ENCODE peak calls at places on chromosome 1, in nine cellular contexts. One of them, this sample, is unnamed. For H3K27me3, the result is how much of the 10 kb centered on the place peaks cover.

GRCh38 chr1:19450811-19451564 is 34.4 kb downstream of the CAPZB start:
- DNase-seq in upper lobe of right lung: no peak
- DNase-seq in pancreas: no peak
- DNase-seq in endodermal cell: no peak
- DNase-seq in H1: no peak
- DNase-seq in IMR-90: peak
- DNase-seq in SK-N-SH: peak
- DNase-seq in colonic mucosa: no peak
- DNase-seq in ovary: peak
- DNase-seq in this sample: peak

GRCh38 chr1:165628127-165628857 is 2.7 kb upstream of the MGST3 start:
- DNase-seq in H1: no peak
- DNase-seq in ovary: no peak
- DNase-seq in upper lobe of right lung: no peak
- DNase-seq in pancreas: no peak
- DNase-seq in IMR-90: no peak
- DNase-seq in SK-N-SH: no peak
- DNase-seq in endodermal cell: no peak
- DNase-seq in colonic mucosa: no peak
- DNase-seq in this sample: no peak

GRCh38 chr1:60970081-60970509 is 112.3 kb upstream of the NFIA start:
- DNase-seq in colonic mucosa: no peak
- DNase-seq in pancreas: no peak
- DNase-seq in ovary: no peak
- DNase-seq in SK-N-SH: peak
- DNase-seq in endodermal cell: no peak
- DNase-seq in upper lobe of right lung: no peak
- DNase-seq in IMR-90: peak
- DNase-seq in H1: no peak
- DNase-seq in this sample: peak

GRCh38 chr1:203173566-203173965 is 2.1 kb downstream of the MYBPH start:
- DNase-seq in H1: no peak
- DNase-seq in upper lobe of right lung: no peak
- DNase-seq in pancreas: no peak
- DNase-seq in endodermal cell: no peak
- DNase-seq in IMR-90: no peak
- DNase-seq in colonic mucosa: no peak
- DNase-seq in SK-N-SH: no peak
- DNase-seq in ovary: no peak
- DNase-seq in this sample: no peak

GRCh38 chr1:20584890-20585289 is 4.0 kb upstream of the CDA start:
- DNase-seq in endodermal cell: peak
- DNase-seq in pancreas: no peak
- DNase-seq in H1: no peak
- DNase-seq in SK-N-SH: no peak
- DNase-seq in IMR-90: peak
- DNase-seq in upper lobe of right lung: no peak
- DNase-seq in ovary: no peak
- DNase-seq in colonic mucosa: no peak
- DNase-seq in this sample: no peak

GRCh38 chr1:112508242-112509004 is at the start of gene WNT2B:
- DNase-seq in pancreas: peak
- DNase-seq in colonic mucosa: no peak
- DNase-seq in IMR-90: no peak
- DNase-seq in upper lobe of right lung: peak
- DNase-seq in ovary: peak
- DNase-seq in SK-N-SH: peak
- DNase-seq in H1: no peak
- DNase-seq in endodermal cell: peak
- DNase-seq in this sample: peak

GRCh38 chr1:32773018-32773763 is 44.0 kb downstream of the YARS1 start:
- DNase-seq in endodermal cell: peak
- DNase-seq in ovary: peak
- DNase-seq in SK-N-SH: peak
- DNase-seq in colonic mucosa: peak
- DNase-seq in upper lobe of right lung: peak
- DNase-seq in H1: peak
- DNase-seq in IMR-90: peak
- DNase-seq in pancreas: peak
- DNase-seq in this sample: peak

GRCh38 chr1:212644866-212645556 is 36.5 kb downstream of the ATF3 start:
- DNase-seq in pancreas: no peak
- DNase-seq in SK-N-SH: no peak
- DNase-seq in H1: no peak
- DNase-seq in upper lobe of right lung: no peak
- DNase-seq in IMR-90: no peak
- DNase-seq in colonic mucosa: no peak
- DNase-seq in endodermal cell: no peak
- DNase-seq in ovary: no peak
- DNase-seq in this sample: no peak

GRCh38 chr1:15958788-15959187 is 17.1 kb downstream of the ZBTB17 start:
- DNase-seq in SK-N-SH: peak
- DNase-seq in colonic mucosa: no peak
- DNase-seq in endodermal cell: no peak
- DNase-seq in ovary: no peak
- DNase-seq in upper lobe of right lung: no peak
- DNase-seq in IMR-90: peak
- DNase-seq in H1: no peak
- DNase-seq in pancreas: no peak
- DNase-seq in this sample: peak

GRCh38 chr1:173113015-173113741 is 62.4 kb upstream of the TNFSF18 start:
- DNase-seq in IMR-90: peak
- DNase-seq in SK-N-SH: no peak
- DNase-seq in endodermal cell: no peak
- DNase-seq in pancreas: no peak
- DNase-seq in H1: no peak
- DNase-seq in upper lobe of right lung: no peak
- DNase-seq in ovary: no peak
- DNase-seq in colonic mucosa: no peak
- DNase-seq in this sample: peak

DNA sequence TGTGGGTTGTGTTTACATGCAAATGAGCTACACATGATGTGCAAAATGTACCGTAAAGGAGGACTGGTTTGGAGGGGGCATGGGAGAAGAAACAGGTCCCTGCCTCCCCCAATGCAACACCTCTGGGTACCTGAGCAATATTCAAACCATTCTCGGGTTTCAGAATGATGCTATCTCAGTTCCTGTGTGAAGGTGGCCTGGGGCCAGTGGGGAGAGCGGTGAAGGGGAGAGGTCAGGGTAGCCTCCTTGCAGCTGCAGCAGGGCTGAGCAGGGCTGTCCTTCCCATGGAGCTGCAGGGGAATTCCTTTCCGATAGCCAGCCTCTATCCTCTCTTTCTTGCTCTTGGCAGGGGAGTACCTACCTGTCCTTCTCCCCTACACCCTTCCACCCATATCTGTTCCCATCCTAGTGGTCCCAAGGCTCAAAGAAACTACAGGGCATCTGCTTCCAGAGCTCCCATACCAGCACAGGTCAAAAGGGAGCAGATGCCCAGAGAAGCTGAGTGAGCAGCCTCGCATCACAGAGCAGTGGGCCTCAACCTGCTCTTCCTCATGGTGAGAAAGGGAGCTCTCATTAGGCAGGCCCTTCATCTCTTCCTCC is 11.9 kb downstream of the MEF2D start:
- DNase-seq in endodermal cell: no peak
- DNase-seq in colonic mucosa: no peak
- DNase-seq in IMR-90: no peak
- DNase-seq in ovary: no peak
- DNase-seq in pancreas: no peak
- DNase-seq in SK-N-SH: no peak
- DNase-seq in H1: no peak
- DNase-seq in upper lobe of right lung: no peak
- DNase-seq in this sample: no peak
- H3K27me3 ChIP-seq in endodermal cell: under half
- H3K27me3 ChIP-seq in colonic mucosa: under half
- H3K27me3 ChIP-seq in IMR-90: under half
- H3K27me3 ChIP-seq in ovary: under half
- H3K27me3 ChIP-seq in pancreas: under half
- H3K27me3 ChIP-seq in SK-N-SH: under half
- H3K27me3 ChIP-seq in H1: under half
- H3K27me3 ChIP-seq in upper lobe of right lung: under half
- H3K27me3 ChIP-seq in this sample: under half

DNA sequence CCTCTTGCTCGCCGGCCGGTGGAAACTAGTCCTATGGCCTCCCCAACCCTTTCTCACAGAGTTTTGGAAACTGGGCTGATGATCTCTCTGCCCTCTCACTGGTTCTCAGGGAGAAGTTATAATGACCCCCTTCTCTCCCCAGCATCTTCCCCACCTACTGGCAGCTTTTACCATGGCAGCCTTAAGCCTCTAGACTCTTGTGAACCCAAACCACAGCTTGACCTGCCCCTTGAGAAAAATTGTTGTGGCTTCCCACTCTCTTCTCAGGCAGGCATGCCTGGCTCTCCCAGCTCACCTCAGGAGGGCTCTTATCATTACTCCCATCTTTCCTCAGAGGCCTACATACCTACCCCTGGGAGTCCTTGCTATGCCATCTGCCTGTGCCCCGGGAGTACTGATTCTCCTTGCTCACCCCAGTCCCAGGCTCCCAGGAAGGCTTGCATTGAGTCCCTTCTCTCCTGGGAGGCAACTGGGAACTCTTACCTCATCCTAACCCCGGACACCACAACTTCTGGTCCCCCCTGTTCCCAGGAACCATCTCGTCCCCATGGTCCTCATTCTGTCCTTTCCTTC is 1.6 kb downstream of the NSUN4 start:
- DNase-seq in H1: no peak
- DNase-seq in SK-N-SH: peak
- DNase-seq in colonic mucosa: no peak
- DNase-seq in pancreas: no peak
- DNase-seq in upper lobe of right lung: no peak
- DNase-seq in endodermal cell: peak
- DNase-seq in IMR-90: peak
- DNase-seq in ovary: no peak
- DNase-seq in this sample: no peak
- TF ChIP-seq CTCF in H1: peak
- TF ChIP-seq CTCF in SK-N-SH: peak
- TF ChIP-seq CTCF in colonic mucosa: no peak
- TF ChIP-seq CTCF in pancreas: no peak
- TF ChIP-seq CTCF in upper lobe of right lung: peak
- TF ChIP-seq CTCF in endodermal cell: peak
- TF ChIP-seq CTCF in IMR-90: peak
- TF ChIP-seq CTCF in ovary: no peak
- TF ChIP-seq CTCF in this sample: no peak

GRCh38 chr1:224696891-224697765 is 81.0 kb downstream of the CNIH3 start:
- DNase-seq in IMR-90: peak
- DNase-seq in SK-N-SH: no peak
- DNase-seq in ovary: no peak
- DNase-seq in endodermal cell: no peak
- DNase-seq in colonic mucosa: no peak
- DNase-seq in pancreas: no peak
- DNase-seq in H1: no peak
- DNase-seq in upper lobe of right lung: no peak
- DNase-seq in this sample: no peak
- H3K27me3 ChIP-seq in IMR-90: under half
- H3K27me3 ChIP-seq in SK-N-SH: under half
- H3K27me3 ChIP-seq in ovary: under half
- H3K27me3 ChIP-seq in endodermal cell: under half
- H3K27me3 ChIP-seq in colonic mucosa: under half
- H3K27me3 ChIP-seq in pancreas: under half
- H3K27me3 ChIP-seq in H1: under half
- H3K27me3 ChIP-seq in upper lobe of right lung: under half
- H3K27me3 ChIP-seq in this sample: under half

GRCh38 chr1:70220015-70220414 is 1.2 kb upstream of the SRSF11 start:
- DNase-seq in colonic mucosa: no peak
- DNase-seq in pancreas: no peak
- DNase-seq in H1: no peak
- DNase-seq in ovary: no peak
- DNase-seq in endodermal cell: no peak
- DNase-seq in IMR-90: no peak
- DNase-seq in SK-N-SH: no peak
- DNase-seq in upper lobe of right lung: no peak
- DNase-seq in this sample: no peak

GRCh38 chr1:70224954-70225353 is 3.8 kb downstream of the SRSF11 start:
- DNase-seq in colonic mucosa: no peak
- DNase-seq in ovary: no peak
- DNase-seq in endodermal cell: no peak
- DNase-seq in pancreas: no peak
- DNase-seq in SK-N-SH: no peak
- DNase-seq in upper lobe of right lung: no peak
- DNase-seq in H1: no peak
- DNase-seq in IMR-90: no peak
- DNase-seq in this sample: no peak

GRCh38 chr1:70222716-70223235 is 1.6 kb downstream of the SRSF11 start:
- DNase-seq in endodermal cell: no peak
- DNase-seq in pancreas: no peak
- DNase-seq in ovary: no peak
- DNase-seq in IMR-90: no peak
- DNase-seq in upper lobe of right lung: no peak
- DNase-seq in colonic mucosa: no peak
- DNase-seq in SK-N-SH: no peak
- DNase-seq in H1: no peak
- DNase-seq in this sample: peak

GRCh38 chr1:70220517-70221240 is 501 bp upstream of the SRSF11 start:
- DNase-seq in colonic mucosa: no peak
- DNase-seq in IMR-90: no peak
- DNase-seq in H1: no peak
- DNase-seq in endodermal cell: no peak
- DNase-seq in ovary: no peak
- DNase-seq in SK-N-SH: no peak
- DNase-seq in upper lobe of right lung: no peak
- DNase-seq in pancreas: no peak
- DNase-seq in this sample: no peak

GRCh38 chr1:70221241-70222077 is at the start of gene SRSF11:
- DNase-seq in SK-N-SH: peak
- DNase-seq in pancreas: peak
- DNase-seq in H1: peak
- DNase-seq in ovary: peak
- DNase-seq in endodermal cell: peak
- DNase-seq in upper lobe of right lung: peak
- DNase-seq in colonic mucosa: peak
- DNase-seq in IMR-90: peak
- DNase-seq in this sample: peak
- TF ChIP-seq CTCF in SK-N-SH: peak
- TF ChIP-seq CTCF in pancreas: no peak
- TF ChIP-seq CTCF in H1: no peak
- TF ChIP-seq CTCF in ovary: peak
- TF ChIP-seq CTCF in endodermal cell: peak
- TF ChIP-seq CTCF in upper lobe of right lung: no peak
- TF ChIP-seq CTCF in colonic mucosa: no peak
- TF ChIP-seq CTCF in IMR-90: no peak
- TF ChIP-seq CTCF in this sample: no peak